ENCODE peak calls at places on chromosomes 4 and X, in five cellular contexts. One of them, this sample, is unnamed.
A peak's percentile ranks its signal among the peaks of the same experiment; 100 is the strongest.

GRCh38 chr4:30073001-30073710 is 647.0 kb upstream of the PCDH7 start:
- DNase-seq in mucosa of descending colon: no peak
- DNase-seq in fibroblast of lung: no peak
- DNase-seq in psoas muscle: no peak
- DNase-seq in ovary: no peak
- DNase-seq in this sample: no peak

GRCh38 chr4:74545488-74545887 is 100.6 kb downstream of the AREG start:
- DNase-seq in mucosa of descending colon: no peak
- DNase-seq in fibroblast of lung: no peak
- DNase-seq in psoas muscle: no peak
- DNase-seq in ovary: no peak
- DNase-seq in this sample: no peak

GRCh38 chrX:107563851-107564250 is 64.5 kb upstream of the PRPS1 start:
- DNase-seq in mucosa of descending colon: no peak
- DNase-seq in fibroblast of lung: no peak
- DNase-seq in psoas muscle: no peak
- DNase-seq in ovary: no peak
- DNase-seq in this sample: no peak

GRCh38 chr4:26321326-26322276 is 787 bp downstream of the RBPJ start:
- DNase-seq in mucosa of descending colon: peak; percentile 63
- DNase-seq in fibroblast of lung: peak; percentile 39
- DNase-seq in psoas muscle: peak; percentile 58
- DNase-seq in ovary: no peak
- DNase-seq in this sample: no peak

GRCh38 chr4:30722092-30722915 is 2.1 kb downstream of the PCDH7 start:
- DNase-seq in mucosa of descending colon: peak; percentile 27
- DNase-seq in fibroblast of lung: peak; percentile 40
- DNase-seq in psoas muscle: peak; percentile 52
- DNase-seq in ovary: no peak
- DNase-seq in this sample: no peak

GRCh38 chrX:134423606-134424005 is 36.4 kb upstream of the HPRT1 start:
- DNase-seq in mucosa of descending colon: no peak
- DNase-seq in fibroblast of lung: peak; percentile 15
- DNase-seq in psoas muscle: no peak
- DNase-seq in ovary: no peak
- DNase-seq in this sample: no peak

GRCh38 chr4:37675587-37676290 is 10.4 kb downstream of the RELL1 start:
- DNase-seq in mucosa of descending colon: no peak
- DNase-seq in fibroblast of lung: no peak
- DNase-seq in psoas muscle: no peak
- DNase-seq in ovary: no peak
- DNase-seq in this sample: no peak

GRCh38 chrX:47854474-47854873 is 17.8 kb downstream of the ZNF81 start:
- DNase-seq in mucosa of descending colon: peak; percentile 41
- DNase-seq in fibroblast of lung: no peak
- DNase-seq in psoas muscle: no peak
- DNase-seq in ovary: peak; percentile 49
- DNase-seq in this sample: peak; percentile 13

GRCh38 chr4:182190306-182190705 is 52.9 kb upstream of the TENM3 start:
- DNase-seq in mucosa of descending colon: no peak
- DNase-seq in fibroblast of lung: peak; percentile 78
- DNase-seq in psoas muscle: no peak
- DNase-seq in ovary: no peak
- DNase-seq in this sample: no peak

GRCh38 chr4:105281016-105281415 is 134.3 kb downstream of the TET2 start:
- DNase-seq in mucosa of descending colon: no peak
- DNase-seq in fibroblast of lung: peak; percentile 64
- DNase-seq in psoas muscle: peak; percentile 8
- DNase-seq in ovary: no peak
- DNase-seq in this sample: no peak

GRCh38 chr4:105282489-105282888 is 135.8 kb downstream of the TET2 start:
- DNase-seq in mucosa of descending colon: no peak
- DNase-seq in fibroblast of lung: no peak
- DNase-seq in psoas muscle: no peak
- DNase-seq in ovary: no peak
- DNase-seq in this sample: no peak

GRCh38 chr4:105277702-105278101 is 131.0 kb downstream of the TET2 start:
- DNase-seq in mucosa of descending colon: no peak
- DNase-seq in fibroblast of lung: no peak
- DNase-seq in psoas muscle: no peak
- DNase-seq in ovary: no peak
- DNase-seq in this sample: no peak

GRCh38 chr4:105279314-105279713 is 132.6 kb downstream of the TET2 start:
- DNase-seq in mucosa of descending colon: no peak
- DNase-seq in fibroblast of lung: no peak
- DNase-seq in psoas muscle: no peak
- DNase-seq in ovary: no peak
- DNase-seq in this sample: no peak

DNA sequence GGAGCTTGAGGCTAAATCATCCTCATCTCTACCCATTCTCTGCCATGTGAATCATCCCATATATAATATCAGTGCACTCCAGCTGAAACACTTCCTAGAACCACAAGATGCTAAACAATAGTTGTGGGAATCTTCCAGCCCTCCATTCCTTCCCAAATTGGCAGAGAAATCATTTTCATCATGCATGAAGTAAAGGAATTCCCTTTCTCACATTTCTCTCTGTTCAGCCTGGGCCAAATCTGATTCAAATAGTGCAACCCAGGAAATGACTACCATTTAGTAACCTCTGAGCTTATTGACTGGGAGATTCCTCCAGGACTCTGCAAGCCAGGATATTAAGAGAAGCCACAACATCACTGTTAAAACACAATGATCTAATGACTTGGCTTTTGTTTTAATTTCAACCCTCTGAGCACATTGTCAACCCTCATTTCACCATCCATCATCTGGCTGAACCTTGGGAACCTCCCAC is 133.7 kb downstream of the TET2 start:
- DNase-seq in mucosa of descending colon: no peak
- DNase-seq in fibroblast of lung: peak; percentile 99
- DNase-seq in psoas muscle: no peak
- DNase-seq in ovary: no peak
- DNase-seq in this sample: no peak
- H3K4me1 ChIP-seq in mucosa of descending colon: no peaks in the 10 kb centered on the region
- H3K4me1 ChIP-seq in fibroblast of lung: peaks cover 6% of the 10 kb centered on the region
- H3K4me1 ChIP-seq in psoas muscle: no peaks in the 10 kb centered on the region
- H3K4me1 ChIP-seq in ovary: peaks cover 2% of the 10 kb centered on the region
- H3K4me1 ChIP-seq in this sample: no peaks in the 10 kb centered on the region

DNA sequence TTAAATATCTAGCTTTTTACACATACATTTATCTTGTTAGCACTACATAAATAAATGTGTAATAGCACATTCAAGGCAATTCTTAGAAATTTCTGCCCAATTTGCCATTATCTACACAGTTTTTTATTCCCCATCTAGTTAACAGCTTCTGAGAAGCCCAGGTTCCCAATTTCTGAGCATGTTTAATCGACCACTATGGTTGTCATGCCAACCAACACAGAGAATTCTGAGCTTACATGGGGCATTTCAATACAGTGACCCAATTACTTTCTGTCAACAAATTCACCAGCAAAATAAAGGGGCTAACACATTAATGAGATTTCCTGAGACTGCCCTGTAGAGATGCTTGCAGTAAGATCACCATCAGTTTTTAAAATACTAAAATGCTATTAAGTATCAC is 22.0 kb downstream of the GPM6A start:
- DNase-seq in mucosa of descending colon: no peak
- DNase-seq in fibroblast of lung: no peak
- DNase-seq in psoas muscle: no peak
- DNase-seq in ovary: no peak
- DNase-seq in this sample: no peak
- H3K4me3 ChIP-seq in mucosa of descending colon: no peak overlapping the region
- H3K4me3 ChIP-seq in fibroblast of lung: no peak overlapping the region
- H3K4me3 ChIP-seq in psoas muscle: no peak overlapping the region
- H3K4me3 ChIP-seq in ovary: no peak overlapping the region
- H3K4me3 ChIP-seq in this sample: no peak overlapping the region

DNA sequence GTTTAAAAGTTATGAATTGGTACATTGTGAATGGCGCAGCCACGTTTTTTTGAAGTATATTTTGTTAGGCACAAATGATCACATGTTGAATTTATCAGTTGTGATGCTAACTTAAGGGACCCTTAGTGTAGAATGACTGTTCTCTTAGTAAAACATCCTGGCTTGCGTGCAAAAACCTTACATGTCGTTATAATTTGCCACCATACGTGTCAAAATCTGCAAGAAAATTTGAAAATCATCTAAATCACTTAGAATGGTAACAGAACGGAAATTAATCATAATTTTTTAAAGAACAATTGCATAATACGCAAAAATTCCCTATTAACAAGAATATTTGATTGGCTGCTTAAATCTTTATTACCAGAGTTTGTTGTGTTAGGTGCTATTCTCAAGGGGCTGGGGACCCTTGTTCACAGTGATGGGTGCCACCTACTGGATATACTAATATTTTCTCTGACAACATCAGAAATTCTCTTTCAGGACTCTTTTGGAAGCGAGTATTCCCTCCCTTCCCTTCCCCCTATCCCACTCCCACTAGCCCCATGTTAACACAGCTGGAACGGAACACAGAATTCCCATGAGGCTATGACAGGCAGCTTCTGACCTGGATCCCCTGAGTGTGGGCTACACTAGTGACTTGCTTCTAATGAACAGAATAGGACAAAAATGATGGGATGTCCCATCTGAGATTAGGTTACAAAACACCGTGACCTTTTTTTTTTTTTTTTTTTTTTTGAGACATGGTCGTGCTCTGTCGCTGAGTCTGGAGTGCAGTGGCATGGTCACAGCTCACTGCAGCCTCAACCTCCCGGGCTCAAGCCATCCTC is 71.8 kb downstream of the SUPT20HL2 start:
- DNase-seq in mucosa of descending colon: no peak
- DNase-seq in fibroblast of lung: peak; percentile 27
- DNase-seq in psoas muscle: no peak
- DNase-seq in ovary: no peak
- DNase-seq in this sample: no peak
- TF ChIP-seq CTCF in mucosa of descending colon: no peak
- TF ChIP-seq CTCF in fibroblast of lung: no peak
- TF ChIP-seq CTCF in psoas muscle: peak; percentile 46
- TF ChIP-seq CTCF in ovary: peak; percentile 31
- TF ChIP-seq CTCF in this sample: peak; percentile 36

GRCh38 chr4:89295415-89295927 is 12.1 kb downstream of the GPRIN3 start:
- DNase-seq in mucosa of descending colon: no peak
- DNase-seq in fibroblast of lung: no peak
- DNase-seq in psoas muscle: no peak
- DNase-seq in ovary: no peak
- DNase-seq in this sample: no peak

GRCh38 chr4:89298788-89299152 is 8.8 kb downstream of the GPRIN3 start:
- DNase-seq in mucosa of descending colon: no peak
- DNase-seq in fibroblast of lung: peak; percentile 47
- DNase-seq in psoas muscle: no peak
- DNase-seq in ovary: no peak
- DNase-seq in this sample: no peak

GRCh38 chr4:89298160-89298559 is 9.4 kb downstream of the GPRIN3 start:
- DNase-seq in mucosa of descending colon: peak; percentile 40
- DNase-seq in fibroblast of lung: no peak
- DNase-seq in psoas muscle: no peak
- DNase-seq in ovary: no peak
- DNase-seq in this sample: no peak

GRCh38 chr4:89296399-89296798 is 11.2 kb downstream of the GPRIN3 start:
- DNase-seq in mucosa of descending colon: no peak
- DNase-seq in fibroblast of lung: no peak
- DNase-seq in psoas muscle: no peak
- DNase-seq in ovary: no peak
- DNase-seq in this sample: no peak

GRCh38 chr4:89296871-89297270 is 10.7 kb downstream of the GPRIN3 start:
- DNase-seq in mucosa of descending colon: no peak
- DNase-seq in fibroblast of lung: no peak
- DNase-seq in psoas muscle: no peak
- DNase-seq in ovary: no peak
- DNase-seq in this sample: no peak
- H3K4me1 ChIP-seq in mucosa of descending colon: peaks cover 38% of the 10 kb centered on the region
- H3K4me1 ChIP-seq in fibroblast of lung: no peaks in the 10 kb centered on the region
- H3K4me1 ChIP-seq in psoas muscle: no peaks in the 10 kb centered on the region
- H3K4me1 ChIP-seq in ovary: no peaks in the 10 kb centered on the region
- H3K4me1 ChIP-seq in this sample: peaks cover 9% of the 10 kb centered on the region

DNA sequence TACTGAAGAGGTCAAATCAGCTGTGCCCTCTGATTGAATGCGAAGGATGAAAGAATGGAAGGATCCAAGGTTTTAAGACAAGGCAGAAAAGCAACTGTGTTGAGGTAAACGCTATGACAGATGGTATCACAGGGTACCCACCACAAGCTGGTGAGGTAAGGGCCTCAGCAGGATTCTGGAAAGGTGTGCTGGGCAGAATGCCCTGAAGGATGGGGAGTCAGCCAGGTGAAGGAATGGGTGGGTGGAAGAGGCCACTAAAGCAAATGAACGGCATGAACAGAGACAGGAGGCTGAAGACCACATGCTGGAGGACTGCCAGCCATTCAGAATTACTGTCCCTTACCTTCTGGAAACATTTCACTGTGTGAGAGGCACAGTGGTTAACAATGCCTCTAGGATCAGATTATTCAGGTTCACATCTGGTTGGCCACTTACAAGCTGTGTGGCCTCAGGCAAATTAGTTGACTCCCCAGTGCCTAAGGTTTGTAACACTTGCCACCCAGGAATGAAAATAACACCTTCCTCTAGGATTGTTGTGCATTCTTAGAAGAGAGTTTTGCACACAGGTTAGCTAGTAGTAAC is 23.5 kb downstream of the GPRIN3 start:
- DNase-seq in mucosa of descending colon: no peak
- DNase-seq in fibroblast of lung: no peak
- DNase-seq in psoas muscle: no peak
- DNase-seq in ovary: no peak
- DNase-seq in this sample: no peak
- H3K4me3 ChIP-seq in mucosa of descending colon: no peak overlapping the region
- H3K4me3 ChIP-seq in fibroblast of lung: no peak overlapping the region
- H3K4me3 ChIP-seq in psoas muscle: no peak overlapping the region
- H3K4me3 ChIP-seq in ovary: no peak overlapping the region
- H3K4me3 ChIP-seq in this sample: no peak overlapping the region

GRCh38 chr4:64326507-64326906 is 82.7 kb downstream of the TECRL start:
- DNase-seq in mucosa of descending colon: no peak
- DNase-seq in fibroblast of lung: no peak
- DNase-seq in psoas muscle: no peak
- DNase-seq in ovary: no peak
- DNase-seq in this sample: no peak

GRCh38 chr4:64327237-64327636 is 82.0 kb downstream of the TECRL start:
- DNase-seq in mucosa of descending colon: no peak
- DNase-seq in fibroblast of lung: no peak
- DNase-seq in psoas muscle: no peak
- DNase-seq in ovary: no peak
- DNase-seq in this sample: no peak

GRCh38 chr4:64334964-64335363 is 74.3 kb downstream of the TECRL start:
- DNase-seq in mucosa of descending colon: no peak
- DNase-seq in fibroblast of lung: no peak
- DNase-seq in psoas muscle: no peak
- DNase-seq in ovary: no peak
- DNase-seq in this sample: no peak

GRCh38 chr4:64330143-64330542 is 79.1 kb downstream of the TECRL start:
- DNase-seq in mucosa of descending colon: no peak
- DNase-seq in fibroblast of lung: no peak
- DNase-seq in psoas muscle: no peak
- DNase-seq in ovary: no peak
- DNase-seq in this sample: no peak
- TF ChIP-seq CTCF in mucosa of descending colon: no peak
- TF ChIP-seq CTCF in fibroblast of lung: no peak
- TF ChIP-seq CTCF in psoas muscle: no peak
- TF ChIP-seq CTCF in ovary: no peak
- TF ChIP-seq CTCF in this sample: no peak